ENCODE peak calls at places on chromosomes 7 and 10, in five cellular contexts. W, E, Q, C and U are unnamed samples.

GRCh38 chr7:40799493-40800406 is 664.9 kb downstream of the SUGCT start:
- DNase-seq in W (no peak), C (no peak), E (no peak), Q (no peak), U (no peak)

GRCh38 chr10:33832124-33832787 is 497.8 kb upstream of the NRP1 start:
- DNase-seq in W (no peak), C (no peak), Q (no peak), E (no peak), U (no peak)

GRCh38 chr10:123434435-123435039 is 231.6 kb upstream of the GPR26 start:
- DNase-seq in W (no peak), C (no peak), Q (no peak), E (no peak), U (no peak)

GRCh38 chr10:132516771-132517725 is 20.5 kb upstream of the INPP5A start:
- DNase-seq in W (no peak), C (no peak), Q (no peak), E (peak; percentile 91), U (peak; percentile 86)

GRCh38 chr7:37109853-37110252 is 338.8 kb downstream of the ELMO1 start:
- DNase-seq in C (no peak), W (no peak), E (no peak), Q (no peak), U (no peak)

GRCh38 chr7:100897772-100898454 is 2.2 kb upstream of the ACHE start:
- DNase-seq in E (no peak), Q (no peak), W (no peak), C (no peak), U (no peak)

GRCh38 chr10:114336823-114337509 is 67.3 kb downstream of the AFAP1L2 start:
- DNase-seq in C (no peak), E (no peak), W (no peak), Q (no peak), U (peak; percentile 53)

GRCh38 chr10:57694956-57695605 is 572.6 kb downstream of the IPMK start:
- DNase-seq in C (no peak), Q (no peak), E (no peak), W (peak; percentile 77), U (no peak)

GRCh38 chr10:48594799-48595198 is 10.1 kb downstream of the ARHGAP22 start:
- DNase-seq in W (peak; percentile 68), C (no peak), Q (no peak), E (no peak), U (no peak)

GRCh38 chr7:94296886-94297285 is 97.8 kb upstream of the COL1A2 start:
- DNase-seq in W (no peak), Q (no peak), C (no peak), E (no peak), U (no peak)

GRCh38 chr10:110757563-110757962 is 113.4 kb downstream of the RBM20 start:
- DNase-seq in C (no peak), E (no peak), W (no peak), Q (no peak), U (no peak)

GRCh38 chr7:43353902-43354301 is 229.0 kb upstream of the STK17A start:
- DNase-seq in E (no peak), W (no peak), C (no peak), Q (no peak), U (no peak)

GRCh38 chr7:36658603-36659516 is 65.4 kb downstream of the AOAH start:
- DNase-seq in W (peak; percentile 48), E (peak; percentile 91), Q (no peak), C (no peak), U (no peak)

GRCh38 chr7:150464962-150465361 is 14.5 kb downstream of the GIMAP8 start:
- DNase-seq in E (no peak), W (no peak), Q (no peak), C (no peak), U (no peak)

GRCh38 chr10:82866424-82867020 is 991.5 kb downstream of the NRG3 start:
- DNase-seq in Q (no peak), E (no peak), W (no peak), C (no peak), U (no peak)

GRCh38 chr10:72784551-72785421 is 92.8 kb downstream of the MCU start:
- DNase-seq in W (no peak), E (no peak), Q (no peak), C (no peak), U (no peak)

GRCh38 chr7:107228291-107228690 is 59.5 kb downstream of the HBP1 start:
- DNase-seq in C (no peak), E (no peak), W (no peak), Q (no peak), U (no peak)

GRCh38 chr7:80736371-80736770 is 97.9 kb downstream of the CD36 start:
- DNase-seq in E (no peak), Q (no peak), C (no peak), W (no peak), U (no peak)

GRCh38 chr10:60654813-60655464 is 123.3 kb upstream of the CDK1 start:
- DNase-seq in C (no peak), E (no peak), W (no peak), Q (no peak), U (no peak)

GRCh38 chr10:118210276-118210675 is 131.8 kb downstream of the FAM204A start:
- DNase-seq in Q (no peak), E (no peak), W (no peak), C (no peak), U (no peak)

GRCh38 chr7:79282051-79282694 is 171.3 kb downstream of the MAGI2 start:
- DNase-seq in Q (no peak), C (no peak), W (peak; percentile 53), E (peak; percentile 48), U (no peak)

GRCh38 chr10:6364893-6365292 is 162.2 kb downstream of the PFKFB3 start:
- DNase-seq in C (no peak), W (no peak), Q (no peak), E (no peak), U (no peak)

GRCh38 chr10:48800283-48800675 is 115.6 kb downstream of the WDFY4 start:
- DNase-seq in E (no peak), Q (no peak), W (no peak), C (no peak), U (no peak)

GRCh38 chr10:110865804-110866482 is 5.8 kb upstream of the PDCD4 start:
- DNase-seq in W (no peak), C (no peak), Q (no peak), E (no peak), U (no peak)

GRCh38 chr7:124171068-124171467 is 138.2 kb upstream of the TMEM229A start:
- DNase-seq in Q (no peak), E (peak; percentile 14), W (no peak), C (no peak), U (no peak)

GRCh38 chr10:18097524-18097923 is 42.7 kb upstream of the CACNB2 start:
- DNase-seq in E (no peak), Q (no peak), C (no peak), W (no peak), U (no peak)

GRCh38 chr10:69326692-69327091 is 48.4 kb downstream of the HK1 start:
- DNase-seq in C (no peak), Q (no peak), E (no peak), W (no peak), U (no peak)

GRCh38 chr10:4280481-4281206 is 495.6 kb upstream of the KLF6 start:
- DNase-seq in Q (no peak), E (no peak), C (no peak), W (no peak), U (no peak)

GRCh38 chr10:99809931-99810615 is 27.6 kb downstream of the ABCC2 start:
- DNase-seq in C (no peak), Q (no peak), W (no peak), E (no peak), U (no peak)

GRCh38 chr7:99679400-99680191 is at the start of gene CYP3A5:
- DNase-seq in Q (no peak), C (no peak), W (no peak), E (peak; percentile 81), U (no peak)

GRCh38 chr10:85105614-85106013 is 777.2 kb downstream of the CCSER2 start:
- DNase-seq in W (no peak), C (no peak), Q (no peak), E (peak; percentile 3), U (no peak)

GRCh38 chr7:44320794-44321371 is 4.5 kb downstream of the CAMK2B start:
- DNase-seq in Q (no peak), C (no peak), W (no peak), E (peak; percentile 23), U (no peak)